ENCODE peak calls at places on chromosome 7, in nine cellular contexts. V is T-helper 9 cell; D is amygdala; K is heart right ventricle; P is HT-29; Q is putamen; F is stimulated activated CD4-positive, alpha-beta T cell treated with anti-CD3 and anti-CD28 coated beads, Interleukin-15, amount 100 ng/mL, for 24 hours; C is stimulated activated CD8-positive, alpha-beta memory T cell treated with anti-CD3 and anti-CD28 coated beads, Interleukin-4, amount 100 ng/mL, for 48 hours; G is thoracic aorta. S is an unnamed sample.
A peak's percentile ranks its signal among the peaks of the same experiment; 100 is the strongest.

GRCh38 chr7:30511973-30512662 is 7.5 kb upstream of the GGCT start:
- DNase-seq in V (no peak), D (no peak), K (no peak), P (peak; percentile 25), Q (no peak), F (no peak), C (no peak), G (no peak), S (no peak)

GRCh38 chr7:150756858-150757257 is 19.6 kb downstream of the GIMAP5 start:
- DNase-seq in V (no peak), D (no peak), K (no peak), P (peak; percentile 44), Q (no peak), F (no peak), C (no peak), G (no peak), S (peak; percentile 9)

GRCh38 chr7:31751726-31752125 is 64.7 kb downstream of the PPP1R17 start:
- DNase-seq in V (no peak), D (no peak), K (no peak), P (no peak), Q (no peak), F (no peak), C (no peak), G (no peak), S (no peak)

GRCh38 chr7:114021135-114021534 is 102.3 kb upstream of the PPP1R3A start:
- DNase-seq in V (no peak), D (no peak), K (no peak), P (no peak), Q (no peak), F (no peak), C (no peak), G (no peak), S (no peak)

GRCh38 chr7:47536705-47537611 is 45.0 kb downstream of the TNS3 start:
- DNase-seq in V (no peak), D (no peak), K (peak; percentile 36), P (peak; percentile 52), Q (peak; percentile 34), F (no peak), C (no peak), G (no peak), S (no peak)

GRCh38 chr7:53628775-53629174 is 593.3 kb downstream of the POM121L12 start:
- DNase-seq in V (no peak), D (no peak), K (no peak), P (no peak), Q (no peak), F (no peak), C (no peak), G (no peak), S (no peak)

GRCh38 chr7:34058791-34059550 is 153.6 kb downstream of the BMPER start:
- DNase-seq in V (no peak), D (peak; percentile 58), K (no peak), P (no peak), Q (peak; percentile 63), F (no peak), C (no peak), G (no peak), S (no peak)

GRCh38 chr7:2864204-2864985 is 20.3 kb upstream of the GNA12 start:
- DNase-seq in V (no peak), D (no peak), K (no peak), P (no peak), Q (no peak), F (no peak), C (no peak), G (no peak), S (no peak)

GRCh38 chr7:105619590-105619989 is 38.3 kb upstream of the EFCAB10 start:
- DNase-seq in V (no peak), D (no peak), K (no peak), P (no peak), Q (no peak), F (no peak), C (no peak), G (no peak), S (no peak)

GRCh38 chr7:134016223-134016941 is 110.8 kb upstream of the LRGUK start:
- DNase-seq in V (no peak), D (no peak), K (peak; percentile 11), P (peak; percentile 77), Q (peak; percentile 18), F (no peak), C (no peak), G (no peak), S (peak; percentile 2)

GRCh38 chr7:137592232-137592896 is 248.8 kb upstream of the PTN start:
- DNase-seq in V (no peak), D (peak; percentile 10), K (peak; percentile 55), P (peak; percentile 79), Q (peak; percentile 45), F (peak; percentile 10), C (peak; percentile 30), G (no peak), S (peak; percentile 34)

GRCh38 chr7:25124485-25125136 is 449 bp downstream of the CYCS start:
- DNase-seq in V (peak; percentile 15), D (no peak), K (no peak), P (no peak), Q (peak; percentile 38), F (peak; percentile 35), C (peak; percentile 38), G (no peak), S (peak; percentile 67)

GRCh38 chr7:15853832-15854470 is 167.5 kb upstream of the MEOX2 start:
- DNase-seq in V (no peak), D (no peak), K (no peak), P (no peak), Q (no peak), F (no peak), C (no peak), G (no peak), S (no peak)

GRCh38 chr7:77796960-77797359 is 1.3 kb downstream of the TMEM60 start:
- DNase-seq in V (no peak), D (no peak), K (no peak), P (no peak), Q (no peak), F (no peak), C (no peak), G (no peak), S (peak; percentile 35)

GRCh38 chr7:46969303-46970130 is 612.4 kb downstream of the TNS3 start:
- DNase-seq in V (no peak), D (no peak), K (no peak), P (peak; percentile 77), Q (no peak), F (no peak), C (no peak), G (no peak), S (no peak)

GRCh38 chr7:45924283-45924682 is 3.2 kb upstream of the IGFBP3 start:
- DNase-seq in V (no peak), D (no peak), K (no peak), P (peak; percentile 70), Q (no peak), F (no peak), C (no peak), G (no peak), S (no peak)

GRCh38 chr7:151087247-151088018 is 1.2 kb downstream of the AGAP3 start:
- DNase-seq in V (peak; percentile 29), D (no peak), K (peak; percentile 54), P (peak; percentile 79), Q (no peak), F (peak; percentile 55), C (peak; percentile 59), G (no peak), S (peak; percentile 72)

GRCh38 chr7:131072505-131073091 is 255.1 kb upstream of the MKLN1 start:
- DNase-seq in V (no peak), D (no peak), K (no peak), P (no peak), Q (no peak), F (no peak), C (no peak), G (no peak), S (no peak)

GRCh38 chr7:77855371-77856083 is 57.0 kb downstream of the PHTF2 start:
- DNase-seq in V (no peak), D (peak; percentile 3), K (peak; percentile 46), P (no peak), Q (peak; percentile 19), F (no peak), C (no peak), G (no peak), S (peak; percentile 58)

GRCh38 chr7:107989618-107990373 is 13.2 kb downstream of the LAMB1 start:
- DNase-seq in V (no peak), D (no peak), K (peak; percentile 46), P (no peak), Q (no peak), F (no peak), C (no peak), G (no peak), S (no peak)

GRCh38 chr7:136049818-136050461 is 72.8 kb upstream of the MTPN start:
- DNase-seq in V (no peak), D (no peak), K (no peak), P (no peak), Q (no peak), F (no peak), C (no peak), G (no peak), S (no peak)

GRCh38 chr7:135971366-135971725 is 5.8 kb downstream of the MTPN start:
- DNase-seq in V (no peak), D (no peak), K (no peak), P (no peak), Q (no peak), F (no peak), C (no peak), G (no peak), S (no peak)

GRCh38 chr7:106111671-106112117 is 418 bp downstream of the SYPL1 start:
- DNase-seq in V (peak; percentile 40), D (no peak), K (peak; percentile 74), P (peak; percentile 72), Q (no peak), F (peak; percentile 59), C (peak; percentile 63), G (peak; percentile 7), S (peak; percentile 93)